ENCODE peak calls at places on chromosomes 16 and 17, in four cellular contexts. One of them, this sample, is unnamed.
A peak's percentile ranks its signal among the peaks of the same experiment; 100 is the strongest.

GRCh38 chr16:85321856-85322271 is 209.6 kb upstream of the CIBAR2 start:
- DNase-seq in GM23338: no peak
- DNase-seq in OCI-LY7: no peak
- DNase-seq in HCT116: no peak
- DNase-seq in this sample: no peak

GRCh38 chr17:76189741-76190140 is 48.7 kb upstream of the FOXJ1 start:
- DNase-seq in GM23338: no peak
- DNase-seq in OCI-LY7: no peak
- DNase-seq in HCT116: no peak
- DNase-seq in this sample: no peak

GRCh38 chr17:40553694-40554534 is 11.4 kb downstream of the CCR7 start:
- DNase-seq in GM23338: no peak
- DNase-seq in OCI-LY7: peak; percentile 29
- DNase-seq in HCT116: no peak
- DNase-seq in this sample: no peak

GRCh38 chr17:14775761-14776492 is 475.0 kb downstream of the HS3ST3B1 start:
- DNase-seq in GM23338: no peak
- DNase-seq in OCI-LY7: no peak
- DNase-seq in HCT116: no peak
- DNase-seq in this sample: no peak

GRCh38 chr17:69608808-69609494 is 194.5 kb downstream of the MAP2K6 start:
- DNase-seq in GM23338: no peak
- DNase-seq in OCI-LY7: no peak
- DNase-seq in HCT116: no peak
- DNase-seq in this sample: peak; percentile 83

GRCh38 chr17:40354191-40355122 is 10.1 kb downstream of the GJD3 start:
- DNase-seq in GM23338: no peak
- DNase-seq in OCI-LY7: no peak
- DNase-seq in HCT116: no peak
- DNase-seq in this sample: no peak

GRCh38 chr17:49375544-49375943 is 13.5 kb upstream of the ZNF652 start:
- DNase-seq in GM23338: no peak
- DNase-seq in OCI-LY7: no peak
- DNase-seq in HCT116: no peak
- DNase-seq in this sample: no peak

GRCh38 chr16:583815-584591 is 5.9 kb upstream of the RAB40C start:
- DNase-seq in GM23338: peak; percentile 42
- DNase-seq in OCI-LY7: no peak
- DNase-seq in HCT116: no peak
- DNase-seq in this sample: no peak

GRCh38 chr16:22071352-22071923 is 20.9 kb upstream of the VWA3A start:
- DNase-seq in GM23338: peak; percentile 28
- DNase-seq in OCI-LY7: no peak
- DNase-seq in HCT116: no peak
- DNase-seq in this sample: no peak

GRCh38 chr16:64051826-64052225 is 1070.0 kb downstream of the CDH11 start:
- DNase-seq in GM23338: peak; percentile 65
- DNase-seq in OCI-LY7: peak; percentile 31
- DNase-seq in HCT116: no peak
- DNase-seq in this sample: peak; percentile 37

GRCh38 chr17:79775635-79776034 is 2.3 kb upstream of the CBX2 start:
- DNase-seq in GM23338: no peak
- DNase-seq in OCI-LY7: no peak
- DNase-seq in HCT116: no peak
- DNase-seq in this sample: no peak

GRCh38 chr17:72476134-72476533 is 355.3 kb downstream of the SOX9 start:
- DNase-seq in GM23338: no peak
- DNase-seq in OCI-LY7: no peak
- DNase-seq in HCT116: no peak
- DNase-seq in this sample: no peak

GRCh38 chr16:2244301-2244700 is 7.1 kb downstream of the ECI1 start:
- DNase-seq in GM23338: peak; percentile 64
- DNase-seq in OCI-LY7: no peak
- DNase-seq in HCT116: no peak
- DNase-seq in this sample: no peak

GRCh38 chr16:35747658-35748455 is 2288.4 kb downstream of the TP53TG3F start:
- DNase-seq in GM23338: no peak
- DNase-seq in OCI-LY7: no peak
- DNase-seq in HCT116: no peak
- DNase-seq in this sample: no peak
- TF ChIP-seq EZH2phosphoT487 in GM23338: no peak
- TF ChIP-seq EZH2phosphoT487 in OCI-LY7: no peak
- TF ChIP-seq EZH2phosphoT487 in HCT116: no peak
- TF ChIP-seq EZH2phosphoT487 in this sample: no peak

DNA sequence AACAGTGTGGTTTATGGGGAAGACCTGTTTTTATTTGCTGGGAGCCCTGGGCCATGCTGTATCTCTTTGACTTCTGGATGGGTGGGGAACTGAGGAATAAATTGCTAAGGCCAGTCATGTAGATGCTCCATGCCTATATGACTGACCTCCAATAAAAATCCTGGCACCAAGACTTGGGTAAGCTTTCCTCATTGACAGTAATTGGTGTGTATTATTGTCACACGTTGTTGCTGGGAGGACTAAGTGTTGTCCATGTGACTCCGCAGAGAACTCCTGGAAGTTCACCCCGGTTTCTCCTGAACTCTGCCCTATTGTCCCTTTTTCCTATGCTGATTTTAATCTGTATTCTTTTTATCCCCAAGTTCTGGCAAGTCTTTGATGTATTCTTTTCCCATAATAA is 33.4 kb upstream of the USP22 start:
- DNase-seq in GM23338: no peak
- DNase-seq in OCI-LY7: no peak
- DNase-seq in HCT116: no peak
- DNase-seq in this sample: no peak
- TF ChIP-seq EZH2phosphoT487 in GM23338: no peak
- TF ChIP-seq EZH2phosphoT487 in OCI-LY7: no peak
- TF ChIP-seq EZH2phosphoT487 in HCT116: no peak
- TF ChIP-seq EZH2phosphoT487 in this sample: no peak

GRCh38 chr17:1493291-1493980 is 950 bp upstream of the MYO1C start:
- DNase-seq in GM23338: no peak
- DNase-seq in OCI-LY7: no peak
- DNase-seq in HCT116: no peak
- DNase-seq in this sample: no peak

GRCh38 chr17:1491406-1492248 is 859 bp downstream of the MYO1C start:
- DNase-seq in GM23338: peak; percentile 44
- DNase-seq in OCI-LY7: peak; percentile 68
- DNase-seq in HCT116: no peak
- DNase-seq in this sample: peak; percentile 52

GRCh38 chr17:1488826-1489275 is 3.6 kb downstream of the MYO1C start:
- DNase-seq in GM23338: no peak
- DNase-seq in OCI-LY7: no peak
- DNase-seq in HCT116: no peak
- DNase-seq in this sample: no peak

GRCh38 chr17:1492249-1493206 is at the start of gene MYO1C:
- DNase-seq in GM23338: peak; percentile 72
- DNase-seq in OCI-LY7: no peak
- DNase-seq in HCT116: no peak
- DNase-seq in this sample: peak; percentile 47

DNA sequence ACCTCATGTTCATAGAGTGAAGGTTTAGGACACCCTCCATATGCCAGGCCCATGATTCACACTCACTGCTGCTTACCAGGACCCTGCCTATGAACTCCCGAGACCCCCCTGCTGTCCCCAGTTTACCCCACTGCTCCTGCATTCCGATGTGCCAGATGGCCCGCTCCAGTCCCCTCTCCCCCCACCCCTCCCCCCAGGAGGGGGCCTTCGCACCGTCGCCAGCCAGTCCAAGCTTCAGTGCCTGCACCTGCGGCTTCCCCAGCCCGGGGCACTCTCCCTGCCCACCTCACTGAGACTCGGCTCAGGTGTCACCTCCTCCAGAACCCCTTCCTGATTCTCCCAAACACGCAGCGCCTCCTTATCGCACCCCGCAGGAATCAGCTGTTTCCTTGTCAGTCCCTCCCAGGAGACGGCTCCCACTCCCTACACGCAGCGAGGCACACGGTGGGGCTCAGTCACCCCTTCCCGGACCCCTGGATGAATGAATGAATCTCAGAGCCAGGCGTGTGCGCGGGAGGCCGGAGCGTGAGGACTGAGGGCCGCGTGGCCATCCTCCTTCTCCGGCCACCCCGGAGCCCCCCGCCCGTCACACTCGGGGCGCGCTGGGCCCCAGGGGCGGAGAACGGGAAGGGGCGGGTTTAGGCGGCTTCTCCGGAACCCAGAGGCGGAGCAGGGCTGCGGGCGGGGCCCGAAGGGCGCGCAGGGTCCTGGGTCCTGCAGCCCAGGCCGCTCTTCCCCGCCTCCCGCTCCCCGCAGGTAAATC is 1.7 kb downstream of the MYO1C start:
- DNase-seq in GM23338: peak; percentile 80
- DNase-seq in OCI-LY7: peak; percentile 78
- DNase-seq in HCT116: no peak
- DNase-seq in this sample: peak; percentile 46
- TF ChIP-seq EZH2phosphoT487 in GM23338: no peak
- TF ChIP-seq EZH2phosphoT487 in OCI-LY7: no peak
- TF ChIP-seq EZH2phosphoT487 in HCT116: no peak
- TF ChIP-seq EZH2phosphoT487 in this sample: no peak

GRCh38 chr16:49618955-49619354 is 237.0 kb downstream of the ZNF423 start:
- DNase-seq in GM23338: no peak
- DNase-seq in OCI-LY7: no peak
- DNase-seq in HCT116: no peak
- DNase-seq in this sample: no peak

GRCh38 chr16:49620868-49621239 is 235.1 kb downstream of the ZNF423 start:
- DNase-seq in GM23338: no peak
- DNase-seq in OCI-LY7: no peak
- DNase-seq in HCT116: no peak
- DNase-seq in this sample: no peak

GRCh38 chr16:49619811-49620157 is 236.1 kb downstream of the ZNF423 start:
- DNase-seq in GM23338: no peak
- DNase-seq in OCI-LY7: no peak
- DNase-seq in HCT116: no peak
- DNase-seq in this sample: no peak

GRCh38 chr16:49621240-49622083 is 234.4 kb downstream of the ZNF423 start:
- DNase-seq in GM23338: no peak
- DNase-seq in OCI-LY7: no peak
- DNase-seq in HCT116: no peak
- DNase-seq in this sample: no peak

DNA sequence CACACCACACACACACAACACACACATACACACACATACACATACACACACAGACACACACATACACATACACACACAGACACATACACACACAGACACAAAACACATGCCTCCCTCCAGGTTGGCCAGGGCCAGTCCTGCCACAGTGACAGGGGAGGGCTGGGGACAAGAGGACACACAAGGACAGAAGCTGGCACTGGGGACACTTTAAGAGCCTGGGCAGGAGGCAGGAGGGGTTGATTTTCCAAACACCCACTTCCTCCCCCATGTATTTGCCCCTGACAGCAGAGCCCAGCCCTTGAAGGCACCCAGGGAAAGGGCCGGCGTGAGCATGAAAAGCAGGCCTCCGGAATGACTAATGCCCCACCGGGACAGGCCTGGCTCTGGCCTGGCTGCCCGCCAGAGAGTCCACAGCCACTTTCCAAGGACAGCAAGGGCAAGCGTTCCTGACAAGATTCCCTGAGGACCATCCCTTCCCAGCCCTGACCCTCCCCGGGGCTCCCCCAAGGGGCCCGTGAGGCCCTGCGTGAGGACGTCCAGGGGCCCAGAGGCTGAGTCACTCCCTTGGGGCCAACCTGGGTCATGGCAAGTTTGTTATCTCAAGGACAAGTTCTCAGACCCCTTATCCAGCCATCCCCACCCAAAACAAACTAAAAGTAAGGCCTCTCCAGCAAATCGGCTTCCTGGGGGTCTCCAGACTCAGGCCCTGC is 235.6 kb downstream of the ZNF423 start:
- DNase-seq in GM23338: no peak
- DNase-seq in OCI-LY7: no peak
- DNase-seq in HCT116: peak; percentile 24
- DNase-seq in this sample: peak; percentile 33
- TF ChIP-seq EZH2phosphoT487 in GM23338: no peak
- TF ChIP-seq EZH2phosphoT487 in OCI-LY7: no peak
- TF ChIP-seq EZH2phosphoT487 in HCT116: no peak
- TF ChIP-seq EZH2phosphoT487 in this sample: no peak

DNA sequence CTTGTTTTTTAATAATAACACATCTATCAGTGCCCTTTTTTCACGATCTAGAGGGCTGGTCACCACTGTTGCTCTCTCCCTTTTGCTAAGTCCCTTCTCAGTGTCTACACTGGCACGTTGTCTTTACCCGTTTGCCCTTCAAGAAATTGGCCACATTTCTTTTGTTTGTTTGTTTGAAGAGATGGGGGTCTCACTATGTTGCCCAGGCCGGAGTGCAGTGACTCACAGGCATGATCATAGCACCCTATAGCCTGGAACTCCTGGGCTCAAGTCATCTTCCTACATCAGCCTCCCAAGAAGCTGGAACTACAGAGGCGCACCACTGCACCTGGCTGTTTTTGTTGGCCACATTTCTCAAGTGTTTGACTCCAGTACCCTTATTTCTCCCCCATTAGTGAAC is 138.0 kb upstream of the AXIN2 start:
- DNase-seq in GM23338: no peak
- DNase-seq in OCI-LY7: no peak
- DNase-seq in HCT116: no peak
- DNase-seq in this sample: no peak
- TF ChIP-seq EZH2phosphoT487 in GM23338: no peak
- TF ChIP-seq EZH2phosphoT487 in OCI-LY7: no peak
- TF ChIP-seq EZH2phosphoT487 in HCT116: no peak
- TF ChIP-seq EZH2phosphoT487 in this sample: no peak

DNA sequence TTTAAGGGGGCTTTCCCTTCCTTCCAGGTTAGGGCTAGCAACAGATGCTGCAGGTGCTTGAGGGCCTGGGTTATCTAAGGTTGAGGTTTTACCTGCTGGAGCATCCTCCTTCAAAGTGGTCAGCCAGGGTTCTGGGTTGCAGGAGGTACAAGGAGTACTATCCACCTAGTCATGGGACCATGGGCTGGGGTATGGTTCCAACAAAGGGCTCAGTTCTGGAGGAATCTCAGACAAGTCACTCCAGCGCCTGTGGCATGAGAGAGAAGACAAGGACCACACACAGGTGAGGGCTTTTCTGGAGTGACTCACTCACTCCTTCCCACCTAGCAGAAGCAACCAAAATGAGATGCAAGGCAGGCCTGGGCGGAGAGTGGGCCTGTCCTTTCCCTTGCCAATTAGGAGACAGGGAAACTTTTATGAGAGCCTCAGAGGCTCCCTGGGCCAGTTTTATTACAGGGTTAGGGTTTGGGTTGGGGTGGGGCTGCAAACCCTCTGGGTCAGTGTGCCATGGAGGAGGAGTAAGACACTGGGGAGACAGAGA is 2.2 kb downstream of the MYO19 start:
- DNase-seq in GM23338: no peak
- DNase-seq in OCI-LY7: no peak
- DNase-seq in HCT116: no peak
- DNase-seq in this sample: no peak
- TF ChIP-seq EZH2phosphoT487 in GM23338: no peak
- TF ChIP-seq EZH2phosphoT487 in OCI-LY7: no peak
- TF ChIP-seq EZH2phosphoT487 in HCT116: no peak
- TF ChIP-seq EZH2phosphoT487 in this sample: no peak

This sample was measured in PC-3.